ENCODE peak calls at places on chromosome 1, in six cellular contexts. L, N, K, E, B and S are unnamed samples.

GRCh38 chr1:179311149-179311700 is 17.6 kb downstream of the SOAT1 start:
- DNase-seq in L (no peak), N (no peak), K (no peak), E (no peak), B (no peak), S (no peak)

GRCh38 chr1:92804721-92805169 is 19.8 kb upstream of the EVI5 start:
- DNase-seq in L (peak), N (peak), K (no peak), E (peak), B (peak), S (peak)

GRCh38 chr1:31745071-31745897 is 18.9 kb downstream of the ADGRB2 start:
- DNase-seq in L (peak), N (peak), K (peak), E (no peak), B (peak), S (no peak)

GRCh38 chr1:19860418-19860817 is 21.8 kb upstream of the OTUD3 start:
- DNase-seq in L (no peak), N (no peak), K (no peak), E (no peak), B (no peak), S (no peak)

GRCh38 chr1:45370575-45370974 is 30.3 kb upstream of the MUTYH start:
- DNase-seq in L (no peak), N (no peak), K (no peak), E (no peak), B (no peak), S (no peak)

GRCh38 chr1:201371841-201372240 is 5.6 kb downstream of the TNNT2 start:
- DNase-seq in L (no peak), N (no peak), K (no peak), E (no peak), B (no peak), S (no peak)

GRCh38 chr1:221611930-221612777 is 129.7 kb downstream of the DUSP10 start:
- DNase-seq in L (peak), N (no peak), K (no peak), E (no peak), B (no peak), S (peak)

GRCh38 chr1:150613061-150613920 is 16.1 kb downstream of the ENSA start:
- DNase-seq in L (no peak), N (peak), K (no peak), E (no peak), B (no peak), S (no peak)

GRCh38 chr1:109770331-109771095 is 6.8 kb upstream of the EPS8L3 start:
- DNase-seq in L (peak), N (no peak), K (no peak), E (no peak), B (no peak), S (no peak)

GRCh38 chr1:17551755-17552234 is 12.3 kb downstream of the ARHGEF10L start:
- DNase-seq in L (no peak), N (no peak), K (no peak), E (no peak), B (no peak), S (no peak)

GRCh38 chr1:84702143-84702542 is 11.9 kb upstream of the SSX2IP start:
- DNase-seq in L (no peak), N (no peak), K (no peak), E (no peak), B (no peak), S (no peak)

GRCh38 chr1:205228052-205228451 is 306 bp downstream of the TMCC2 start:
- DNase-seq in L (no peak), N (peak), K (no peak), E (no peak), B (no peak), S (no peak)

GRCh38 chr1:151806170-151806569 is 951 bp upstream of the LINGO4 start:
- DNase-seq in L (no peak), N (no peak), K (no peak), E (peak), B (no peak), S (no peak)

GRCh38 chr1:171313319-171313834 is 606 bp upstream of the FMO4 start:
- DNase-seq in L (no peak), N (peak), K (no peak), E (no peak), B (no peak), S (no peak)

GRCh38 chr1:159664247-159664646 is 50.1 kb downstream of the CRP start:
- DNase-seq in L (no peak), N (no peak), K (no peak), E (no peak), B (no peak), S (no peak)

GRCh38 chr1:163980391-163980790 is 578.6 kb upstream of the PBX1 start:
- DNase-seq in L (no peak), N (no peak), K (no peak), E (no peak), B (no peak), S (no peak)